ENCODE peak calls at places on chromosome 22, in seven cellular contexts. A, J, T, N, E, W and V are unnamed samples.

GRCh38 chr22:23068096-23068831 is 2.1 kb upstream of the GNAZ start:
- DNase-seq in A (no peak), J (no peak), T (no peak), N (peak; percentile 11), E (peak; percentile 50), W (no peak), V (no peak)

GRCh38 chr22:26922804-26923203 is 265.4 kb downstream of the MIAT start:
- DNase-seq in A (no peak), J (no peak), T (no peak), N (no peak), E (no peak), W (no peak), V (no peak)

GRCh38 chr22:48147404-48147803 is 1385.0 kb downstream of the TBC1D22A start:
- DNase-seq in A (no peak), J (no peak), T (no peak), N (no peak), E (no peak), W (no peak), V (no peak)

GRCh38 chr22:37632174-37633081 is 7.0 kb upstream of the SH3BP1 start:
- DNase-seq in A (no peak), J (no peak), T (peak; percentile 70), N (no peak), E (no peak), W (no peak), V (peak; percentile 73)

GRCh38 chr22:35489225-35489624 is 51.4 kb upstream of the RASD2 start:
- DNase-seq in A (no peak), J (no peak), T (no peak), N (no peak), E (peak; percentile 62), W (no peak), V (no peak)

GRCh38 chr22:27507935-27508504 is 293.5 kb downstream of the MN1 start:
- DNase-seq in A (no peak), J (no peak), T (no peak), N (no peak), E (no peak), W (no peak), V (no peak)

GRCh38 chr22:37329239-37330140 is 47.2 kb downstream of the CYTH4 start:
- DNase-seq in A (no peak), J (no peak), T (no peak), N (no peak), E (no peak), W (no peak), V (no peak)

GRCh38 chr22:33539902-33540751 is 380.1 kb downstream of the LARGE1 start:
- DNase-seq in A (peak; percentile 69), J (no peak), T (no peak), N (peak; percentile 60), E (peak; percentile 80), W (peak; percentile 55), V (no peak)

GRCh38 chr22:33883561-33883960 is 36.7 kb downstream of the LARGE1 start:
- DNase-seq in A (no peak), J (no peak), T (no peak), N (no peak), E (no peak), W (no peak), V (no peak)

GRCh38 chr22:26610983-26611382 is 6.8 kb downstream of the CRYBB1 start:
- DNase-seq in A (no peak), J (no peak), T (no peak), N (no peak), E (no peak), W (no peak), V (no peak)

GRCh38 chr22:32531955-32532818 is 57.6 kb downstream of the FBXO7 start:
- DNase-seq in A (peak; percentile 88), J (no peak), T (no peak), N (peak; percentile 95), E (peak; percentile 84), W (peak; percentile 87), V (no peak)

GRCh38 chr22:23684051-23684450 is 6.8 kb upstream of the RGL4 start:
- DNase-seq in A (no peak), J (no peak), T (no peak), N (peak; percentile 6), E (peak; percentile 60), W (no peak), V (no peak)

GRCh38 chr22:26406118-26406517 is 22.9 kb upstream of the ASPHD2 start:
- DNase-seq in A (no peak), J (no peak), T (no peak), N (no peak), E (no peak), W (no peak), V (no peak)

GRCh38 chr22:36368359-36368983 is 19.3 kb downstream of the MYH9 start:
- DNase-seq in A (peak; percentile 65), J (no peak), T (no peak), N (no peak), E (peak; percentile 73), W (no peak), V (no peak)

GRCh38 chr22:47850644-47851151 is 1088.2 kb downstream of the TBC1D22A start:
- DNase-seq in A (no peak), J (no peak), T (no peak), N (no peak), E (no peak), W (no peak), V (no peak)

GRCh38 chr22:34833982-34834510 is 231.9 kb upstream of the ISX start:
- DNase-seq in A (no peak), J (no peak), T (no peak), N (no peak), E (no peak), W (no peak), V (no peak)

GRCh38 chr22:42385691-42386090 is 46.5 kb downstream of the NFAM1 start:
- DNase-seq in A (no peak), J (no peak), T (no peak), N (no peak), E (peak; percentile 67), W (no peak), V (no peak)

DNA sequence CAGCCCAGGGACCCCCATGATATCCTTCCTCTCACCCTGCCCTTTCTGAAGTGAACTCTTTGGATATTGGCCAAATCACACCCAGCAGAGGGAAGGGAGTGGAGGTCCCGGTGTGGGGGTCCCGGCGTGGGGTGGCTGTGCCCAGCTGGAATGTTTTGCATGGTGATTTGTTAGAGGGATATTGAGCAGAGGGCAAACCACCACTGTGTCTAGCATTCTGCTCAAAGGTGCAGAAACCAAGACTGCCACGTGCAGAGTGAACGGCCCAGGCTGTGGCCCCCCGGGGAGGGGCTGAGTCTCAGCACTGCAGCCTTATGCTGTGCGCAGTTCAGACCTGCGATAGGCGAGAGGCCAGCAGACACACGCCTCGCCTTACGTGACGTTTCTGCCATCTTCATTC is 7.9 kb upstream of the BID start:
- DNase-seq in A (no peak), J (no peak), T (no peak), N (no peak), E (no peak), W (no peak), V (no peak)
- TF ChIP-seq POLR2A in A (no peak), J (no peak), T (no peak), N (no peak), E (no peak), W (no peak), V (no peak)

DNA sequence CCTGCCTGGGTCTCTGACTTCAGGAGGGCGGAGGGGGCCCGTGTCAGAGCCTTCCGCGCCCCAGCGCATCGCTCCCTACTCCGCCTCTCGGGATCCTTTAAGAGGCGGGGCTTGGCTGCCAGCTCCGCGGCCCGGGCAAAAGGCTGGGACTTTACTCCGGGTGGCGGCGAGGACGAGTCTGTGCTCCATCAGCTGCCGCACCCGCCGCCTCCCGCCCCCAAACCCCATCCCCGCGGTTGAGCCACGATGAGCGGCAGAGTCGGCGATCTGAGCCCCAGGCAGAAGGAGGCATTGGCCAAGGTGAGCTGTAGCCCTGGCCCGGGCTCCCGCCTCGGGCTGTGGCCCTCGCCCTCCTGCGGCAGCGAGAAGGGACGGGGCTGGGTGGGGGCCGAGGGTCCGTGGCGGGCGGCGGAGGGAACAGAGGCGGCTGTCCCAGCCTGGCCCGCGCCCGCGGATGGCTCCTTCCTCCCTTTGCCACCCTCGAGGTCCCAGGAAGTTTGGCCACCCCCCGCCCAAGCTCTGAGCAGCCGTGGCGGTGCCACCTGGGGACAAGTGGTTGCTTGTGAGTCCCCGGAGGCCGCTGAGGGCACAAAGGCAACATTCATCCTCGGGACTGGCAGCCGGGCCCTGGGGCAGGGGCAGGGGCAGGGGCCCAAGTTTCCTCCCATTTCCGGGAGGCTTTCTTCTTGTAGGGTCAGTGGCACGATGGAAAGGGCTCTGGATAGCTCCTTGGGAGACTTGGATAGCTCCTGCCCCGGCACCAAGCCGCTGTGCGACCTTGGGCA is at the start of gene SEC14L2:
- DNase-seq in A (peak; percentile 72), J (no peak), T (no peak), N (peak; percentile 73), E (peak; percentile 72), W (peak; percentile 70), V (no peak)
- TF ChIP-seq POLR2A in A (peak; percentile 18), J (peak; percentile 40), T (no peak), N (peak; percentile 54), E (no peak), W (no peak), V (no peak)

GRCh38 chr22:39013923-39014722 is at the start of gene APOBEC3C:
- DNase-seq in A (peak; percentile 74), J (no peak), T (peak; percentile 75), N (peak; percentile 89), E (peak; percentile 96), W (peak; percentile 84), V (peak; percentile 76)
- TF ChIP-seq POLR2A in A (peak; percentile 54), J (peak; percentile 57), T (peak; percentile 84), N (peak; percentile 67), E (peak; percentile 33), W (no peak), V (peak; percentile 79)

GRCh38 chr22:50525991-50526848 is 822 bp upstream of the SCO2 start:
- DNase-seq in A (peak; percentile 64), J (no peak), T (peak; percentile 84), N (peak; percentile 80), E (peak; percentile 85), W (peak; percentile 72), V (peak; percentile 85)

GRCh38 chr22:50529416-50530279 is at the start of gene TYMP:
- DNase-seq in A (peak; percentile 54), J (no peak), T (peak; percentile 65), N (peak; percentile 51), E (peak; percentile 67), W (peak; percentile 61), V (peak; percentile 85)

GRCh38 chr22:50526849-50527801 is 1.7 kb upstream of the SCO2 start:
- DNase-seq in A (peak; percentile 51), J (no peak), T (peak; percentile 57), N (peak; percentile 43), E (peak; percentile 72), W (peak; percentile 67), V (no peak)

GRCh38 chr22:50528682-50529415 is 963 bp downstream of the TYMP start:
- DNase-seq in A (no peak), J (no peak), T (no peak), N (no peak), E (peak; percentile 61), W (no peak), V (no peak)

DNA sequence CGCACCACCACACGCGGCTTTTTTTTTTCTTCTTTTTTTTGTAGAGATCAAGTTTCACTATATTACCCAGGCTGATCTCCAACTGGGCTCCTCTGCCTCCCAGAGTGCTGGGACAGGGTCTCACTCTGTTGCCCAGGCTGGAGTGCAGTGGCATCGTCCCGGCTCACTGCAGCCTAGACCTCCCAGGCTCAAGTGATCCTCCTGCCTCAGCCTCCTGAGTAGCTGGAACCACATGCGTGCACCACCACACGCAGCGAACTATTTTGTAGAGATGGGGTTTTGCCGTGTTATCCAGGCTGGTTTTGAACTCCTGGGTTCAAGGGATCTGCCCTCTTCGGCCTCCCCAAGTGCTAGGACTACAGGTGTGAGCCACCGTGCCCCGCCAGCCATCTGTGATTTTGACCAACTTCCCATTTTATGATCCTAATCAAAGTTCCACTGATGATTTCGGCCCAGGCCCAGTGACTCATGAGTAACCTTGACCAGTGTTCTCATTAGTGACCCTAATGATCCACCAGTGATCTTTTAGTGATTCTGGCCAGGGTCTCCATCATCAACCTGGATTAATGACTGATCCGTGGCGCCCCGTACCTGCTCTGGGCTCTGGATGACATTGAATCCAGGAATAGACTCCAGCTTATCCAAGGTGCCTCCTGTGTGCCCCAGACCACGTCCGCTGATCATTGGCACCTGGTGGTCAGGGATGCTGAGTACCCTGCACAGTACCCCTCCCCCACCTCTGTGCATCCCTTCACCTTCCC is 1.7 kb downstream of the TYMP start:
- DNase-seq in A (no peak), J (no peak), T (no peak), N (no peak), E (no peak), W (no peak), V (no peak)
- TF ChIP-seq POLR2A in A (no peak), J (no peak), T (no peak), N (no peak), E (no peak), W (no peak), V (no peak)